ENCODE peak calls at places on chromosomes 3 and 15, in six cellular contexts. I is Right ventricle myocardium superior; H is activated naive CD4-positive, alpha-beta T cell treated with anti-CD3 and anti-CD28 coated beads, Interleukin-2, amount 50 U/mL, for 72 hours; X is activated T-cell treated with anti-CD3 and anti-CD28 coated beads, Interleukin-2, amount 50 U/mL, for 4 hours; P is activated CD4-positive, alpha-beta T cell treated with anti-CD3 and anti-CD28 coated beads for 36 hours; B is HCT116. C is an unnamed sample.

GRCh38 chr3:76561494-76562242 is 478.2 kb upstream of the ROBO2 start:
- ATAC-seq in I (no peak), H (no peak), X (no peak), P (no peak), B (no peak), C (no peak)

GRCh38 chr15:84081391-84082168 is 154.0 kb upstream of the GOLGA6L4 start:
- ATAC-seq in I (no peak), H (no peak), X (no peak), P (no peak), B (no peak), C (no peak)

GRCh38 chr3:55692958-55693558 is 206.0 kb upstream of the WNT5A start:
- ATAC-seq in I (no peak), H (no peak), X (no peak), P (no peak), B (no peak), C (no peak)

GRCh38 chr15:68384451-68385239 is 47.3 kb downstream of the ITGA11 start:
- ATAC-seq in I (peak), H (no peak), X (no peak), P (no peak), B (no peak), C (no peak)

GRCh38 chr3:186162221-186162620 is 53.3 kb upstream of the ETV5 start:
- ATAC-seq in I (peak), H (no peak), X (no peak), P (no peak), B (no peak), C (no peak)

GRCh38 chr3:105470851-105471250 is 104.1 kb downstream of the ALCAM start:
- ATAC-seq in I (no peak), H (no peak), X (no peak), P (no peak), B (no peak), C (no peak)

GRCh38 chr15:90884719-90885431 is 571 bp downstream of the FES start:
- ATAC-seq in I (peak), H (peak), X (peak), P (peak), B (no peak), C (no peak)

GRCh38 chr15:67928666-67929065 is 88.8 kb upstream of the RNU6-1 start:
- ATAC-seq in I (no peak), H (no peak), X (no peak), P (no peak), B (no peak), C (no peak)

GRCh38 chr15:82907350-82907749 is 45.2 kb downstream of the HOMER2 start:
- ATAC-seq in I (no peak), H (no peak), X (no peak), P (no peak), B (no peak), C (no peak)

GRCh38 chr3:193897288-193897687 is 238.7 kb upstream of the HES1 start:
- ATAC-seq in I (peak), H (no peak), X (no peak), P (no peak), B (no peak), C (no peak)

GRCh38 chr3:8484409-8485140 is 17.0 kb upstream of the LMCD1 start:
- ATAC-seq in I (no peak), H (no peak), X (no peak), P (no peak), B (no peak), C (no peak)

GRCh38 chr3:31636693-31637442 is 104.1 kb downstream of the STT3B start:
- ATAC-seq in I (no peak), H (peak), X (no peak), P (peak), B (no peak), C (no peak)

GRCh38 chr3:169272533-169272932 is 391.0 kb downstream of the MECOM start:
- ATAC-seq in I (no peak), H (no peak), X (no peak), P (no peak), B (no peak), C (no peak)

GRCh38 chr15:101232677-101233076 is 19.2 kb downstream of the CHSY1 start:
- ATAC-seq in I (peak), H (no peak), X (no peak), P (no peak), B (no peak), C (no peak)

GRCh38 chr15:99158626-99159412 is 53.9 kb downstream of the SYNM start:
- ATAC-seq in I (no peak), H (no peak), X (no peak), P (no peak), B (no peak), C (no peak)

GRCh38 chr3:23928525-23928924 is 11.6 kb downstream of the RPL15 start:
- ATAC-seq in I (no peak), H (peak), X (no peak), P (no peak), B (peak), C (no peak)

GRCh38 chr3:8482960-8483665 is 18.5 kb upstream of the LMCD1 start:
- ATAC-seq in I (peak), H (no peak), X (no peak), P (no peak), B (no peak), C (no peak)

GRCh38 chr3:171566803-171567422 is 106.7 kb upstream of the TNIK start:
- ATAC-seq in I (peak), H (peak), X (no peak), P (peak), B (peak), C (no peak)

GRCh38 chr3:73259841-73260240 is 198.4 kb downstream of the EBLN2 start:
- ATAC-seq in I (no peak), H (no peak), X (no peak), P (no peak), B (no peak), C (no peak)

GRCh38 chr3:126612464-126613205 is 42.3 kb downstream of the TXNRD3 start:
- ATAC-seq in I (no peak), H (no peak), X (no peak), P (no peak), B (no peak), C (no peak)

GRCh38 chr3:45980229-45980813 is 15.3 kb downstream of the FYCO1 start:
- ATAC-seq in I (no peak), H (peak), X (peak), P (peak), B (no peak), C (peak)

GRCh38 chr3:56107157-56107556 is 361.1 kb downstream of the ERC2 start:
- ATAC-seq in I (no peak), H (no peak), X (no peak), P (no peak), B (no peak), C (no peak)

GRCh38 chr3:66220066-66220465 is 735 bp upstream of the SLC25A26 start:
- ATAC-seq in I (no peak), H (no peak), X (no peak), P (no peak), B (no peak), C (no peak)

GRCh38 chr3:189941125-189941524 is 179.6 kb downstream of the P3H2 start:
- ATAC-seq in I (no peak), H (no peak), X (no peak), P (no peak), B (no peak), C (no peak)